ENCODE peak calls at places on chromosome 16, in six cellular contexts. O is cardiac muscle cell, N is prostate gland, D is choroid plexus epithelial cell, L is transverse colon, I is gastrocnemius medialis. H is an unnamed sample.

GRCh38 chr16:18983565-18984424 is at the start of gene TMC7:
- DNase-seq in O (peak), N (peak), D (peak), L (peak), I (peak), H (peak)

GRCh38 chr16:52976539-52977167 is 76.0 kb downstream of the CHD9NB start:
- DNase-seq in O (peak), N (no peak), D (peak), L (no peak), I (no peak), H (no peak)

GRCh38 chr16:86387461-86388440 is 122.6 kb upstream of the FOXF1 start:
- DNase-seq in O (peak), N (no peak), D (peak), L (no peak), I (no peak), H (no peak)

GRCh38 chr16:87706278-87707000 is 59.3 kb downstream of the KLHDC4 start:
- DNase-seq in O (no peak), N (no peak), D (no peak), L (no peak), I (no peak), H (no peak)

GRCh38 chr16:77868478-77868877 is 80.1 kb downstream of the VAT1L start:
- DNase-seq in O (no peak), N (no peak), D (no peak), L (no peak), I (no peak), H (no peak)

GRCh38 chr16:29306953-29307597 is 99.4 kb downstream of the NPIPB11 start:
- DNase-seq in O (no peak), N (no peak), D (peak), L (no peak), I (no peak), H (no peak)

GRCh38 chr16:69931631-69932030 is 19.5 kb upstream of the CLEC18A start:
- DNase-seq in O (no peak), N (no peak), D (no peak), L (no peak), I (no peak), H (no peak)

GRCh38 chr16:56697456-56698155 is 15.3 kb downstream of the MT1X start:
- DNase-seq in O (no peak), N (no peak), D (no peak), L (no peak), I (no peak), H (no peak)

GRCh38 chr16:28537964-28538732 is 626 bp downstream of the NUPR1 start:
- DNase-seq in O (no peak), N (no peak), D (no peak), L (peak), I (no peak), H (no peak)

DNA sequence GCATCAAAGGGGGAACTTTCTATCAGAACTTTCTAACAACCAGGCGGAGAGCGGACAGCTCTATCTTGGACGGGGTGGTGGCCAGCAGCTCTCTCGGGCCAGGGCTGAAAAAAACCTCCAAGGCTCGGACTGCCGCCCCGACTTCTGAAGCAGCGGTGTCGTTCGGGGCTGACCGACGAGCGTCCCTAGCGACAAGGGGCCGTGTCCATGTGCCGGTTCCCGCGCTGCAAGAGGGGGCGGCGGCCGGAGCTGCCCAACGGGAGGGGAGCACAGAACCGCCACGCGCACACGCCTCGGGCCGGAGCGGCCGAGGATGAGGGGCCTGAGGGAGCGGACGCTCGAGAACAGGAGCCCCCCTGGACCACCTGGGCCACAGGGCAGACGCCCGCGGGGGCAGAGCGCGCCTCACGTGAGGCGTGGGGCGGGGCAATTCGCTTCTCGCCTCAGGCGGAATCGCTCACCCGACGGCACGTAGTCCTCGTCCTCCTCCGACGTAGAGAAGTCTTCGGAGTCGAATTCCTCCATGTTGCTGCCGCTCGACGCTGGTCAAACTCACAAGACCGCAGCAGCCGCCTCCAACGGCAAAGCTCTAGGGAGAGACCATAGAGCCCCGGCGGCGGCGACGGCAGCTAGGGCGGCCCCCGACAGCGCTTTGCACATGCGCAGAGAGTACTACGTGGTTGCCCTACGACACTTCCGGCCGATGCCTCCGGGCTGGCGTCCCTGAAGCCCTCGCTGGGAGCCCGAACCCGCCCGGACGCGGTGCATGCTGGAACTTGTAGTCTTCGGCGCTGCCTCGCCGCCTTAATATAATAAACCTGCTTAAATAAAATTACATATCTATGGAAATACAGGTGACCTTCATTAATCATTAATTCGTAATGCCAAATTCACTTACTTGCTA is at the start of gene CFDP1:
- DNase-seq in O (peak), N (peak), D (peak), L (peak), I (peak), H (peak)
- TF ChIP-seq CTCF in O (no peak), N (no peak), D (no peak), L (no peak), I (no peak), H (no peak)

GRCh38 chr16:21253470-21253869 is 20.0 kb downstream of the ANKS4B start:
- DNase-seq in O (no peak), N (no peak), D (no peak), L (no peak), I (no peak), H (no peak)
- TF ChIP-seq CTCF in O (no peak), N (no peak), D (no peak), L (no peak), I (no peak), H (no peak)

GRCh38 chr16:11386791-11387546 is 41.7 kb downstream of the RMI2 start:
- DNase-seq in O (peak), N (no peak), D (peak), L (no peak), I (no peak), H (peak)
- TF ChIP-seq CTCF in O (peak), N (no peak), D (peak), L (no peak), I (peak), H (peak)

DNA sequence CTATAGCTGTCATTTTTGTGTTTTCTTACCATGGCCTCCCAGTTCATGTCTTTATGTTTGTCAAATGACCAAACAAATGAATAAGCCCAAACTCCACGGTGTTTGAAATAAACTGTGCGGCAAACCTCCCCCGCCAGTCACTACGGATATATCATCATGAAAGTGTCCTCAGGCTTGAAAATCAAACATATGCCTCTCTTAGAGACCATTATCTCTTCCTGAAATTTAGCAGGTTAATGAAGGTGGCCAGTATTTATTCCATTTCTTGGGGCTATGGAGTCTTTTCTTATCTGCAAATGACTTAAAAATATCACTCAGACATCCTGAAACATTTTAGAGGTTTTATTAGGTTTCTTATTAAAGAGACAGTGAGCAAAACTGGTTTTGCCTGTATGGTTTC is 610.3 kb upstream of the CDH5 start:
- DNase-seq in O (no peak), N (peak), D (no peak), L (no peak), I (no peak), H (no peak)
- TF ChIP-seq CTCF in O (no peak), N (no peak), D (no peak), L (no peak), I (no peak), H (no peak)

GRCh38 chr16:10765772-10766171 is 22.1 kb downstream of the NUBP1 start:
- DNase-seq in O (no peak), N (no peak), D (no peak), L (no peak), I (no peak), H (no peak)
- TF ChIP-seq CTCF in O (no peak), N (no peak), D (no peak), L (no peak), I (no peak), H (no peak)

H was measured in progenitor cell of endocrine pancreas.